ENCODE peak calls at places on chromosomes 2 and 18, in six cellular contexts. One of them, this sample, is unnamed.

GRCh38 chr2:6986251-6986893 is 69.2 kb downstream of the RNF144A start:
- DNase-seq in stimulated activated CD4-positive, alpha-beta T cell treated with anti-CD3 and anti-CD28 coated beads, Interleukin-15, amount 100 ng/mL, for 1 hour: no peak
- DNase-seq in GM23248: no peak
- DNase-seq in globus pallidus: no peak
- DNase-seq in hepatocyte: no peak
- DNase-seq in T-helper 1 cell: no peak
- DNase-seq in this sample: peak

GRCh38 chr18:37641573-37641972 is 76.0 kb upstream of the CELF4 start:
- DNase-seq in stimulated activated CD4-positive, alpha-beta T cell treated with anti-CD3 and anti-CD28 coated beads, Interleukin-15, amount 100 ng/mL, for 1 hour: no peak
- DNase-seq in GM23248: no peak
- DNase-seq in globus pallidus: no peak
- DNase-seq in hepatocyte: no peak
- DNase-seq in T-helper 1 cell: no peak
- DNase-seq in this sample: no peak

GRCh38 chr2:134193006-134193405 is 60.9 kb upstream of the MGAT5 start:
- DNase-seq in stimulated activated CD4-positive, alpha-beta T cell treated with anti-CD3 and anti-CD28 coated beads, Interleukin-15, amount 100 ng/mL, for 1 hour: no peak
- DNase-seq in GM23248: peak
- DNase-seq in globus pallidus: no peak
- DNase-seq in hepatocyte: no peak
- DNase-seq in T-helper 1 cell: no peak
- DNase-seq in this sample: no peak

GRCh38 chr2:144275340-144275739 is 244.6 kb downstream of the ZEB2 start:
- DNase-seq in stimulated activated CD4-positive, alpha-beta T cell treated with anti-CD3 and anti-CD28 coated beads, Interleukin-15, amount 100 ng/mL, for 1 hour: no peak
- DNase-seq in GM23248: no peak
- DNase-seq in globus pallidus: no peak
- DNase-seq in hepatocyte: no peak
- DNase-seq in T-helper 1 cell: no peak
- DNase-seq in this sample: no peak

GRCh38 chr18:71011389-71011788 is 722.5 kb downstream of the SOCS6 start:
- DNase-seq in stimulated activated CD4-positive, alpha-beta T cell treated with anti-CD3 and anti-CD28 coated beads, Interleukin-15, amount 100 ng/mL, for 1 hour: no peak
- DNase-seq in GM23248: no peak
- DNase-seq in globus pallidus: no peak
- DNase-seq in hepatocyte: no peak
- DNase-seq in T-helper 1 cell: no peak
- DNase-seq in this sample: no peak

GRCh38 chr2:160294339-160294803 is 94.3 kb upstream of the ITGB6 start:
- DNase-seq in stimulated activated CD4-positive, alpha-beta T cell treated with anti-CD3 and anti-CD28 coated beads, Interleukin-15, amount 100 ng/mL, for 1 hour: no peak
- DNase-seq in GM23248: peak
- DNase-seq in globus pallidus: no peak
- DNase-seq in hepatocyte: peak
- DNase-seq in T-helper 1 cell: no peak
- DNase-seq in this sample: no peak

GRCh38 chr2:126571403-126571802 is 84.6 kb upstream of the GYPC start:
- DNase-seq in stimulated activated CD4-positive, alpha-beta T cell treated with anti-CD3 and anti-CD28 coated beads, Interleukin-15, amount 100 ng/mL, for 1 hour: no peak
- DNase-seq in GM23248: no peak
- DNase-seq in globus pallidus: no peak
- DNase-seq in hepatocyte: peak
- DNase-seq in T-helper 1 cell: no peak
- DNase-seq in this sample: peak

GRCh38 chr2:45586600-45586999 is 24.5 kb downstream of the SRBD1 start:
- DNase-seq in stimulated activated CD4-positive, alpha-beta T cell treated with anti-CD3 and anti-CD28 coated beads, Interleukin-15, amount 100 ng/mL, for 1 hour: no peak
- DNase-seq in GM23248: no peak
- DNase-seq in globus pallidus: no peak
- DNase-seq in hepatocyte: no peak
- DNase-seq in T-helper 1 cell: no peak
- DNase-seq in this sample: peak

GRCh38 chr2:14700753-14701152 is 68.2 kb downstream of the LRATD1 start:
- DNase-seq in stimulated activated CD4-positive, alpha-beta T cell treated with anti-CD3 and anti-CD28 coated beads, Interleukin-15, amount 100 ng/mL, for 1 hour: no peak
- DNase-seq in GM23248: peak
- DNase-seq in globus pallidus: no peak
- DNase-seq in hepatocyte: no peak
- DNase-seq in T-helper 1 cell: no peak
- DNase-seq in this sample: no peak

GRCh38 chr2:221103930-221104329 is 468.2 kb downstream of the EPHA4 start:
- DNase-seq in stimulated activated CD4-positive, alpha-beta T cell treated with anti-CD3 and anti-CD28 coated beads, Interleukin-15, amount 100 ng/mL, for 1 hour: no peak
- DNase-seq in GM23248: peak
- DNase-seq in globus pallidus: peak
- DNase-seq in hepatocyte: no peak
- DNase-seq in T-helper 1 cell: no peak
- DNase-seq in this sample: no peak

GRCh38 chr2:27885246-27885645 is 4.9 kb downstream of the RBKS start:
- DNase-seq in stimulated activated CD4-positive, alpha-beta T cell treated with anti-CD3 and anti-CD28 coated beads, Interleukin-15, amount 100 ng/mL, for 1 hour: no peak
- DNase-seq in GM23248: peak
- DNase-seq in globus pallidus: no peak
- DNase-seq in hepatocyte: no peak
- DNase-seq in T-helper 1 cell: no peak
- DNase-seq in this sample: no peak

GRCh38 chr2:223055836-223056235 is 3.8 kb downstream of the KCNE4 start:
- DNase-seq in stimulated activated CD4-positive, alpha-beta T cell treated with anti-CD3 and anti-CD28 coated beads, Interleukin-15, amount 100 ng/mL, for 1 hour: no peak
- DNase-seq in GM23248: no peak
- DNase-seq in globus pallidus: no peak
- DNase-seq in hepatocyte: peak
- DNase-seq in T-helper 1 cell: no peak
- DNase-seq in this sample: no peak

GRCh38 chr2:42214669-42215068 is 45.5 kb downstream of the EML4 start:
- DNase-seq in stimulated activated CD4-positive, alpha-beta T cell treated with anti-CD3 and anti-CD28 coated beads, Interleukin-15, amount 100 ng/mL, for 1 hour: no peak
- DNase-seq in GM23248: peak
- DNase-seq in globus pallidus: no peak
- DNase-seq in hepatocyte: no peak
- DNase-seq in T-helper 1 cell: no peak
- DNase-seq in this sample: no peak

This sample was measured in left kidney.